ENCODE peak calls at places on chromosomes 12 and 14, in five cellular contexts. I is CD4-positive, alpha-beta T cell; T is Calu3; N is mucosa of descending colon; K is heart left ventricle. L is an unnamed sample.

GRCh38 chr12:123614531-123614930 is 12.6 kb downstream of the DDX55 start:
- DNase-seq in K (no peak), I (no peak), N (no peak), T (no peak), L (no peak)

GRCh38 chr12:87086118-87086891 is 830.1 kb upstream of the MGAT4C start:
- DNase-seq in T (peak; percentile 61), K (no peak), I (no peak), N (no peak), L (no peak)

GRCh38 chr12:1859643-1860042 is 39.3 kb downstream of the LRTM2 start:
- DNase-seq in T (no peak), N (no peak), K (no peak), I (no peak), L (no peak)

GRCh38 chr12:56374726-56375597 is 12.3 kb upstream of the APOF start:
- DNase-seq in I (no peak), K (no peak), N (no peak), T (no peak), L (no peak)

GRCh38 chr12:57151741-57152407 is 4.5 kb upstream of the LRP1-AS start:
- DNase-seq in K (peak; percentile 77), T (no peak), N (no peak), I (no peak), L (no peak)

GRCh38 chr12:116320839-116321238 is 43.3 kb upstream of the MED13L start:
- DNase-seq in N (no peak), T (no peak), K (peak; percentile 38), I (no peak), L (no peak)

GRCh38 chr12:30015661-30016060 is 231.9 kb upstream of the TMTC1 start:
- DNase-seq in K (no peak), N (no peak), I (no peak), T (no peak), L (no peak)

GRCh38 chr12:26878661-26879119 is 45.7 kb upstream of the ITPR2 start:
- DNase-seq in I (no peak), N (peak; percentile 71), T (no peak), K (peak; percentile 87), L (no peak)

GRCh38 chr12:132344601-132345000 is 15.2 kb upstream of the GALNT9 start:
- DNase-seq in T (no peak), K (no peak), I (no peak), N (no peak), L (no peak)

GRCh38 chr14:90903101-90903500 is 86.9 kb upstream of the TTC7B start:
- DNase-seq in N (no peak), T (peak; percentile 63), K (peak; percentile 39), I (peak; percentile 50), L (no peak)

GRCh38 chr14:57486767-57487379 is 6.8 kb downstream of the CCDC198 start:
- DNase-seq in N (no peak), K (no peak), I (no peak), T (peak; percentile 17), L (peak; percentile 20)

GRCh38 chr12:105483691-105484090 is 153.2 kb downstream of the C12orf75 start:
- DNase-seq in T (no peak), N (no peak), K (no peak), I (no peak), L (no peak)

GRCh38 chr14:104243200-104243599 is 104.8 kb downstream of the KIF26A start:
- DNase-seq in T (no peak), I (no peak), K (no peak), N (no peak), L (no peak)

GRCh38 chr14:60166144-60166543 is 946 bp upstream of the DHRS7 start:
- DNase-seq in I (no peak), N (no peak), T (no peak), K (no peak), L (no peak)

GRCh38 chr12:106345739-106346138 is 11.8 kb upstream of the POLR3B start:
- DNase-seq in T (peak; percentile 65), I (no peak), K (peak; percentile 37), N (no peak), L (no peak)

GRCh38 chr14:63243646-63244045 is 39.4 kb downstream of the RHOJ start:
- DNase-seq in K (no peak), T (no peak), I (no peak), N (no peak), L (no peak)

GRCh38 chr12:54579696-54580333 is 8.6 kb downstream of the PPP1R1A start:
- DNase-seq in N (peak; percentile 69), K (peak; percentile 83), I (peak; percentile 64), T (peak; percentile 92), L (peak; percentile 50)

GRCh38 chr12:115492553-115492952 is 784.9 kb downstream of the MED13L start:
- DNase-seq in I (no peak), N (no peak), T (no peak), K (no peak), L (no peak)

GRCh38 chr12:127667131-127667685 is 599.8 kb upstream of the TMEM132C start:
- DNase-seq in K (no peak), T (no peak), N (no peak), I (no peak), L (no peak)

GRCh38 chr12:6065872-6066217 is 58.6 kb downstream of the VWF start:
- DNase-seq in N (no peak), I (no peak), T (no peak), K (no peak), L (no peak)

GRCh38 chr12:131832393-131833231 is 4.4 kb downstream of the MMP17 start:
- DNase-seq in K (peak; percentile 68), T (peak; percentile 56), I (no peak), N (peak; percentile 60), L (peak; percentile 65)

GRCh38 chr12:105469701-105470100 is 139.2 kb downstream of the C12orf75 start:
- DNase-seq in I (no peak), T (no peak), K (no peak), N (no peak), L (no peak)

GRCh38 chr12:117045175-117045997 is 53.8 kb downstream of the TESC start:
- DNase-seq in T (no peak), N (peak; percentile 43), I (no peak), K (no peak), L (no peak)

GRCh38 chr14:54597795-54598443 is 31.0 kb downstream of the SAMD4A start:
- DNase-seq in K (no peak), T (no peak), N (no peak), I (no peak), L (no peak)

GRCh38 chr14:52563120-52563519 is 10.5 kb downstream of the GPR137C start:
- DNase-seq in K (no peak), I (no peak), T (no peak), N (no peak), L (no peak)

GRCh38 chr12:114405449-114406271 is at the start of gene TBX5:
- DNase-seq in N (no peak), I (no peak), T (no peak), K (peak; percentile 61), L (no peak)

GRCh38 chr14:70018713-70019201 is 139.5 kb downstream of the SMOC1 start:
- DNase-seq in T (no peak), N (no peak), I (no peak), K (peak; percentile 41), L (no peak)

GRCh38 chr14:90093942-90094595 is 32.3 kb downstream of the KCNK13 start:
- DNase-seq in K (no peak), I (no peak), T (peak; percentile 17), N (no peak), L (no peak)

GRCh38 chr12:101919447-101919846 is 42.1 kb downstream of the DRAM1 start:
- DNase-seq in K (no peak), I (no peak), T (no peak), N (no peak), L (no peak)

GRCh38 chr12:28578361-28578760 is 388.1 kb downstream of the CCDC91 start:
- DNase-seq in T (no peak), K (no peak), I (no peak), N (no peak), L (no peak)

GRCh38 chr12:116590561-116590960 is 31.4 kb downstream of the MAP1LC3B2 start:
- DNase-seq in T (no peak), N (no peak), I (no peak), K (no peak), L (no peak)

GRCh38 chr12:77888611-77889010 is 57.9 kb downstream of the NAV3 start:
- DNase-seq in T (no peak), I (no peak), N (no peak), K (no peak), L (no peak)

GRCh38 chr14:89393346-89393745 is 23.7 kb downstream of the FOXN3 start:
- DNase-seq in K (no peak), T (no peak), I (no peak), N (no peak), L (no peak)

GRCh38 chr14:20627337-20628032 is 14.0 kb downstream of the OR6S1 start:
- DNase-seq in T (no peak), N (no peak), K (no peak), I (no peak), L (no peak)

GRCh38 chr14:20622816-20623291 is 18.6 kb downstream of the OR6S1 start:
- DNase-seq in T (no peak), N (no peak), K (no peak), I (no peak), L (no peak)

GRCh38 chr14:20623798-20624197 is 17.7 kb downstream of the OR6S1 start:
- DNase-seq in K (no peak), T (no peak), N (no peak), I (no peak), L (no peak)

GRCh38 chr14:20626274-20626673 is 15.2 kb downstream of the OR6S1 start:
- DNase-seq in N (no peak), I (no peak), T (no peak), K (no peak), L (no peak)

GRCh38 chr14:20624495-20625070 is 16.9 kb downstream of the OR6S1 start:
- DNase-seq in I (peak; percentile 35), K (peak; percentile 52), T (peak; percentile 69), N (peak; percentile 84), L (no peak)
- TF ChIP-seq CTCF in I (no peak), K (no peak), T (no peak), N (no peak), L (no peak)

DNA sequence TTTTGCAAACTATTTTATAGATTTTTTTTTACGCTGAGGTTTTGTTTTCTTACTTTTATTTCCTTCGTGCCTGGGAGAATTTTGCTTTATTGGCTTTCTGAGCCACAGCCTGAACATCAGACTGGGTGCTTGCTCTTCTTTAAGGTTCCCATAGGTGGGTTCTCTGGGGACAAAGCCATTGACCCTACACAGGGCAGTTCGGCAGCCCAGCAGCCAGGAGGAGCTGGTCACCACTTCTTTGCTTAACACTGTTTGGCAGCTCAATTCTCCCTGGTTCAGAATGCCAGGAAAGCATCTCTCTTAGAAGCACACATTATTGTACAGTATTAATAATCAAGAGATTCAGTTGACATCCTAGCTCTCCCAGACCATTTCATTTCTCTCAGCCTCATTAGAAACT is 140.8 kb upstream of the NEDD1 start:
- DNase-seq in K (no peak), I (no peak), N (no peak), T (peak; percentile 9), L (no peak)
- TF ChIP-seq CTCF in K (no peak), I (no peak), N (no peak), T (no peak), L (peak; percentile 3)

GRCh38 chr14:100142073-100143040 is 17.1 kb downstream of the DEGS2 start:
- DNase-seq in N (peak; percentile 86), K (peak; percentile 60), T (peak; percentile 67), I (no peak), L (no peak)
- TF ChIP-seq CTCF in N (no peak), K (no peak), T (no peak), I (no peak), L (no peak)

DNA sequence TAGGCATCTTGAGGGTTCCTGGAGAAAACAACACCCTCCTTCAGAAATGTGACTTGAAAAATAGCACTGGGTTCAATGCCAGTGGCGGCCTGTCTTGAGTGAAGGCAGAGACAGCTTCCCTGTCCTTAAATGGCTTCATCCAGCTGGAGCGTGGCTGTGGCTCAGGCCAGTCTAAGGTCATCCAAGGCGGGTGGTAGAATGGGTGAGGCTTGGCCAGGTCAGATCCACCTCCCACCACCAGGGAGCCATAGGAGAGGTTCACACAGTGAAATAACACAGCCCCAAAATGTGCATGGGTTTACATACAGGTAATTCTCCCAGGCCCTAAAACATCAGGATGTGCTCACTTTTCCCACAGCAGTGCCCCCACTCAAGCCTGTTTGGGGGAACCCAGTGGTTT is 171.3 kb downstream of the PHETA1 start:
- DNase-seq in T (no peak), K (no peak), I (no peak), N (no peak), L (no peak)
- TF ChIP-seq CTCF in T (no peak), K (no peak), I (no peak), N (no peak), L (no peak)

L was measured in D721Med.